ENCODE peak calls at places on chromosomes 16 and 17, in nine cellular contexts. B is GM12878, D is sigmoid colon, T is suprapubic skin, Y is stomach, K is A549, C is tibial nerve, W is transverse colon, U is SK-N-SH. V is an unnamed sample.

GRCh38 chr17:8162997-8163977 is 539 bp upstream of the VAMP2 start:
- DNase-seq in D (peak; percentile 81), Y (no peak), W (peak; percentile 45), B (no peak), C (no peak), U (peak; percentile 93), T (peak; percentile 81), K (peak; percentile 46), V (no peak)

GRCh38 chr17:27600471-27600870 is 30.5 kb upstream of the LGALS9 start:
- DNase-seq in B (no peak), D (no peak), T (no peak), K (no peak), C (no peak), W (no peak), Y (no peak), U (no peak), V (no peak)

GRCh38 chr16:2595376-2596200 is 57.8 kb downstream of the PDPK1 start:
- DNase-seq in T (no peak), K (no peak), W (no peak), C (no peak), D (no peak), U (no peak), B (no peak), Y (no peak), V (no peak)

GRCh38 chr16:67184453-67185002 is 765 bp upstream of the MATCAP1 start:
- DNase-seq in K (no peak), B (no peak), T (no peak), C (no peak), D (no peak), Y (no peak), W (no peak), U (peak; percentile 76), V (no peak)

GRCh38 chr17:58630883-58631522 is 60.8 kb downstream of the TEX14 start:
- DNase-seq in B (no peak), U (no peak), K (no peak), W (peak; percentile 68), T (no peak), Y (peak; percentile 49), D (peak; percentile 73), C (no peak), V (peak; percentile 39)

GRCh38 chr17:78783711-78784396 is 1.8 kb upstream of the CYTH1 start:
- DNase-seq in K (no peak), T (no peak), D (peak; percentile 61), C (no peak), Y (no peak), W (no peak), U (no peak), B (no peak), V (peak; percentile 24)

GRCh38 chr17:49200423-49201083 is 9.8 kb downstream of the GNGT2 start:
- DNase-seq in U (no peak), T (no peak), C (no peak), K (no peak), W (no peak), D (no peak), B (no peak), Y (no peak), V (no peak)

GRCh38 chr17:31211352-31212012 is 85.6 kb downstream of the OMG start:
- DNase-seq in C (no peak), B (no peak), Y (no peak), K (no peak), D (no peak), U (no peak), T (no peak), W (no peak), V (no peak)

GRCh38 chr17:46821482-46822387 is 3.2 kb upstream of the WNT3 start:
- DNase-seq in W (no peak), C (no peak), U (no peak), K (no peak), B (no peak), Y (no peak), T (no peak), D (no peak), V (no peak)

GRCh38 chr16:77788196-77789084 is at the start of gene VAT1L:
- DNase-seq in Y (no peak), C (no peak), U (peak; percentile 89), K (peak; percentile 42), B (no peak), D (no peak), T (no peak), W (no peak), V (no peak)

GRCh38 chr16:49491736-49492089 is 118.1 kb downstream of the C16orf78 start:
- DNase-seq in D (peak; percentile 77), W (peak; percentile 23), Y (no peak), C (no peak), U (no peak), K (peak; percentile 10), B (no peak), T (peak; percentile 63), V (peak; percentile 57)

GRCh38 chr17:2954898-2955445 is 108.4 kb downstream of the OR1D5 start:
- DNase-seq in B (no peak), W (no peak), Y (peak; percentile 32), U (no peak), K (peak; percentile 90), T (no peak), D (peak; percentile 12), C (no peak), V (no peak)

GRCh38 chr17:5226940-5227878 is 7.5 kb downstream of the SCIMP start:
- DNase-seq in W (no peak), K (no peak), C (no peak), D (no peak), T (no peak), Y (no peak), B (peak; percentile 92), U (no peak), V (no peak)

GRCh38 chr16:19294156-19294649 is 8.7 kb downstream of the CLEC19A start:
- DNase-seq in B (peak; percentile 84), K (no peak), T (peak; percentile 64), D (peak; percentile 72), U (no peak), C (peak; percentile 21), Y (no peak), W (peak; percentile 37), V (no peak)

GRCh38 chr17:82920715-82921114 is 80.9 kb upstream of the ZNF750 start:
- DNase-seq in D (no peak), B (no peak), U (no peak), Y (no peak), K (no peak), W (no peak), C (no peak), T (no peak), V (no peak)

GRCh38 chr17:12591336-12591735 is 74.4 kb upstream of the MYOCD start:
- DNase-seq in C (no peak), K (no peak), B (no peak), Y (no peak), U (no peak), D (no peak), T (no peak), W (no peak), V (no peak)

DNA sequence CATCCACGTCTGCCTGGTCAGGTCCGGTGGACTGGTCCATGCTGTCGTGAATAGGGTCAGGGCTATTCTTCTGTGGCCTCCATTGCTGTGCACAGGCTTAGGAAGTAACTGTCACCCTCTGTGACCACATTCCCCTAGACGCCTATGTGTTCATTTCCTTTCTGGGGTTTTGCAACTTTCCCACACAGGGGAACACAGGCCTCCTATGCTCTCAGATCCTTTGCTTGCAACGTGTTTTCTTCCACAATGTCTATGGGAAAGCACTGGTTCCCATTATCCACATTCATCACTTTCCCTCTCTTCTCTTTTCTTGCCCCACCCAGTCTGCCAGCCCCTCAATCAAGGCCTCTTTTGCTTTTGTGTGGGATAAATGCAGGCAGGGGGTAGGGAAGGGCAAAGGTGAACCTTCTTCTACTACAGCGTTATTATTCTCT is 43.2 kb upstream of the DNAJA2 start:
- DNase-seq in T (no peak), C (no peak), K (no peak), U (no peak), Y (no peak), B (peak; percentile 71), D (no peak), W (no peak), V (no peak)
- TF ChIP-seq EP300 in T (no peak), C (no peak), K (no peak), U (no peak), Y (no peak), B (no peak), D (no peak), W (no peak), V (no peak)

GRCh38 chr17:32831627-32832243 is 45.2 kb downstream of the MYO1D start:
- DNase-seq in Y (no peak), K (no peak), D (no peak), T (no peak), U (no peak), B (no peak), C (no peak), W (no peak), V (no peak)
- TF ChIP-seq EP300 in Y (no peak), K (no peak), D (no peak), T (no peak), U (no peak), B (no peak), C (no peak), W (no peak), V (no peak)

GRCh38 chr16:57304169-57305061 is 19.9 kb upstream of the PLLP start:
- DNase-seq in U (no peak), W (peak; percentile 72), B (peak; percentile 40), K (peak; percentile 63), D (peak; percentile 70), C (no peak), T (peak; percentile 61), Y (peak; percentile 77), V (peak; percentile 38)
- TF ChIP-seq EP300 in U (no peak), W (no peak), B (no peak), K (peak; percentile 50), D (no peak), C (no peak), T (no peak), Y (no peak), V (no peak)

GRCh38 chr17:76415786-76416185 is 31.4 kb downstream of the SPHK1 start:
- DNase-seq in K (no peak), T (no peak), D (no peak), Y (no peak), C (no peak), W (no peak), U (no peak), B (no peak), V (no peak)

GRCh38 chr17:76414334-76415295 is 30.2 kb downstream of the SPHK1 start:
- DNase-seq in B (no peak), C (peak; percentile 36), K (no peak), U (peak; percentile 94), W (peak; percentile 20), T (no peak), D (peak; percentile 86), Y (peak; percentile 79), V (peak; percentile 85)

GRCh38 chr17:76417499-76418143 is 33.2 kb downstream of the SPHK1 start:
- DNase-seq in Y (no peak), U (no peak), C (no peak), K (no peak), W (no peak), B (no peak), D (no peak), T (no peak), V (no peak)

GRCh38 chr17:76416447-76416846 is 32.0 kb downstream of the SPHK1 start:
- DNase-seq in B (no peak), U (no peak), K (no peak), T (no peak), W (no peak), D (no peak), C (no peak), Y (no peak), V (no peak)

DNA sequence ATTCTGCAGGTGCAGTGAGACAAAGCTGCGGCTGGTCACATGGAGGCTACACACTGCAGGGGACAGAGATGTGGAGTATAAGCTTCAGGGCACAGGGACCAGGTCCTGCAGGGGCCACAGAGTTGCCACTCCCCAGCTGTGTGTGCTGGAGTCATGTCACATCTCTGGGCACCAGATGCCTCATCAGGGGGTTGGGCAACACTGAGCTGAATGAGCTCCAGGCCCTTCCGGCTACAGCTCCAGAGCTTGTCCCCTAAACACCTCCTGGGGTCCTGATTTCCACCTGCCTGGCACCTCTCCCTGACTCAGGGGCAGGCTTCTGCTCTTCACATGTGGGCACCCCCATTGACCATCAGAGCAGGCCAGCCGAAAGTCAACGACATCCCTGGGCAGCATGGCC is 32.5 kb downstream of the SPHK1 start:
- DNase-seq in D (no peak), T (no peak), B (no peak), C (no peak), K (no peak), W (no peak), Y (no peak), U (no peak), V (no peak)
- TF ChIP-seq EP300 in D (no peak), T (no peak), B (no peak), C (no peak), K (no peak), W (no peak), Y (no peak), U (no peak), V (no peak)